ENCODE peak calls at places on chromosomes 12 and 14, in eight cellular contexts. One of them, this sample, is unnamed.

GRCh38 chr14:34750670-34751069 is 36.3 kb upstream of the CFL2 start:
- DNase-seq in dorsolateral prefrontal cortex: no peak
- DNase-seq in uterus: no peak
- DNase-seq in fibroblast of mammary gland: peak; percentile 70
- DNase-seq in HTR-8/SVneo: no peak
- DNase-seq in left ventricle myocardium superior: no peak
- DNase-seq in SK-N-DZ: no peak
- DNase-seq in spleen: no peak
- DNase-seq in this sample: no peak

GRCh38 chr12:68106160-68106559 is 53.4 kb downstream of the IFNG start:
- DNase-seq in fibroblast of mammary gland: peak; percentile 15
- DNase-seq in HTR-8/SVneo: peak; percentile 45
- DNase-seq in uterus: no peak
- DNase-seq in spleen: no peak
- DNase-seq in dorsolateral prefrontal cortex: no peak
- DNase-seq in left ventricle myocardium superior: no peak
- DNase-seq in SK-N-DZ: no peak
- DNase-seq in this sample: no peak

GRCh38 chr12:113735146-113735545 is 231.0 kb downstream of the RBM19 start:
- DNase-seq in spleen: no peak
- DNase-seq in left ventricle myocardium superior: no peak
- DNase-seq in fibroblast of mammary gland: no peak
- DNase-seq in SK-N-DZ: peak; percentile 20
- DNase-seq in dorsolateral prefrontal cortex: no peak
- DNase-seq in uterus: no peak
- DNase-seq in HTR-8/SVneo: no peak
- DNase-seq in this sample: no peak

GRCh38 chr12:25783566-25783965 is 174.9 kb upstream of the RASSF8 start:
- DNase-seq in fibroblast of mammary gland: no peak
- DNase-seq in uterus: no peak
- DNase-seq in spleen: no peak
- DNase-seq in left ventricle myocardium superior: no peak
- DNase-seq in dorsolateral prefrontal cortex: no peak
- DNase-seq in HTR-8/SVneo: no peak
- DNase-seq in SK-N-DZ: no peak
- DNase-seq in this sample: no peak

GRCh38 chr14:89265229-89265628 is 151.8 kb downstream of the FOXN3 start:
- DNase-seq in dorsolateral prefrontal cortex: no peak
- DNase-seq in left ventricle myocardium superior: no peak
- DNase-seq in fibroblast of mammary gland: no peak
- DNase-seq in HTR-8/SVneo: no peak
- DNase-seq in SK-N-DZ: no peak
- DNase-seq in spleen: no peak
- DNase-seq in uterus: no peak
- DNase-seq in this sample: no peak

GRCh38 chr12:112001555-112001954 is 11.4 kb downstream of the TMEM116 start:
- DNase-seq in uterus: no peak
- DNase-seq in SK-N-DZ: no peak
- DNase-seq in dorsolateral prefrontal cortex: no peak
- DNase-seq in HTR-8/SVneo: no peak
- DNase-seq in fibroblast of mammary gland: no peak
- DNase-seq in spleen: no peak
- DNase-seq in left ventricle myocardium superior: no peak
- DNase-seq in this sample: no peak

GRCh38 chr14:96205059-96205993 is 687 bp downstream of the BDKRB2 start:
- DNase-seq in SK-N-DZ: no peak
- DNase-seq in fibroblast of mammary gland: no peak
- DNase-seq in uterus: no peak
- DNase-seq in left ventricle myocardium superior: no peak
- DNase-seq in spleen: no peak
- DNase-seq in dorsolateral prefrontal cortex: no peak
- DNase-seq in HTR-8/SVneo: no peak
- DNase-seq in this sample: no peak

GRCh38 chr12:11738450-11738849 is 89.0 kb downstream of the ETV6 start:
- DNase-seq in left ventricle myocardium superior: no peak
- DNase-seq in SK-N-DZ: no peak
- DNase-seq in fibroblast of mammary gland: no peak
- DNase-seq in dorsolateral prefrontal cortex: no peak
- DNase-seq in uterus: no peak
- DNase-seq in HTR-8/SVneo: no peak
- DNase-seq in spleen: no peak
- DNase-seq in this sample: no peak

GRCh38 chr12:18141583-18141982 is 51.6 kb upstream of the RERGL start:
- DNase-seq in HTR-8/SVneo: no peak
- DNase-seq in uterus: no peak
- DNase-seq in dorsolateral prefrontal cortex: no peak
- DNase-seq in spleen: no peak
- DNase-seq in left ventricle myocardium superior: no peak
- DNase-seq in fibroblast of mammary gland: peak; percentile 77
- DNase-seq in SK-N-DZ: no peak
- DNase-seq in this sample: no peak

GRCh38 chr12:38392584-38393144 is 76.1 kb downstream of the ALG10B start:
- DNase-seq in uterus: no peak
- DNase-seq in spleen: no peak
- DNase-seq in fibroblast of mammary gland: peak; percentile 33
- DNase-seq in left ventricle myocardium superior: no peak
- DNase-seq in SK-N-DZ: no peak
- DNase-seq in dorsolateral prefrontal cortex: no peak
- DNase-seq in HTR-8/SVneo: no peak
- DNase-seq in this sample: no peak

GRCh38 chr14:94145902-94146527 is 16.6 kb upstream of the IFI27L2 start:
- DNase-seq in spleen: no peak
- DNase-seq in fibroblast of mammary gland: no peak
- DNase-seq in SK-N-DZ: no peak
- DNase-seq in left ventricle myocardium superior: no peak
- DNase-seq in dorsolateral prefrontal cortex: no peak
- DNase-seq in HTR-8/SVneo: no peak
- DNase-seq in uterus: no peak
- DNase-seq in this sample: no peak

GRCh38 chr12:24561882-24562760 is 386.8 kb downstream of the BCAT1 start:
- DNase-seq in spleen: peak; percentile 78
- DNase-seq in dorsolateral prefrontal cortex: no peak
- DNase-seq in SK-N-DZ: peak; percentile 72
- DNase-seq in HTR-8/SVneo: peak; percentile 36
- DNase-seq in uterus: peak; percentile 69
- DNase-seq in left ventricle myocardium superior: peak; percentile 77
- DNase-seq in fibroblast of mammary gland: peak; percentile 60
- DNase-seq in this sample: peak; percentile 83

GRCh38 chr14:89212386-89213235 is 204.4 kb downstream of the FOXN3 start:
- DNase-seq in left ventricle myocardium superior: no peak
- DNase-seq in uterus: no peak
- DNase-seq in SK-N-DZ: peak; percentile 62
- DNase-seq in dorsolateral prefrontal cortex: no peak
- DNase-seq in fibroblast of mammary gland: no peak
- DNase-seq in HTR-8/SVneo: no peak
- DNase-seq in spleen: no peak
- DNase-seq in this sample: no peak

GRCh38 chr14:101716077-101716950 is 45.2 kb upstream of the PPP2R5C start:
- DNase-seq in spleen: peak; percentile 68
- DNase-seq in fibroblast of mammary gland: no peak
- DNase-seq in left ventricle myocardium superior: no peak
- DNase-seq in dorsolateral prefrontal cortex: no peak
- DNase-seq in SK-N-DZ: no peak
- DNase-seq in uterus: no peak
- DNase-seq in HTR-8/SVneo: no peak
- DNase-seq in this sample: no peak

GRCh38 chr12:10362828-10363664 is 26.8 kb downstream of the KLRK1 start:
- DNase-seq in SK-N-DZ: no peak
- DNase-seq in spleen: no peak
- DNase-seq in uterus: no peak
- DNase-seq in fibroblast of mammary gland: no peak
- DNase-seq in left ventricle myocardium superior: no peak
- DNase-seq in dorsolateral prefrontal cortex: no peak
- DNase-seq in HTR-8/SVneo: no peak
- DNase-seq in this sample: no peak

GRCh38 chr12:49357099-49357678 is 10.1 kb upstream of the SPATS2 start:
- DNase-seq in uterus: no peak
- DNase-seq in spleen: no peak
- DNase-seq in fibroblast of mammary gland: peak; percentile 80
- DNase-seq in dorsolateral prefrontal cortex: no peak
- DNase-seq in left ventricle myocardium superior: no peak
- DNase-seq in HTR-8/SVneo: no peak
- DNase-seq in SK-N-DZ: no peak
- DNase-seq in this sample: no peak

GRCh38 chr14:64465208-64465821 is at the start of gene AKAP5:
- DNase-seq in dorsolateral prefrontal cortex: peak; percentile 59
- DNase-seq in uterus: peak; percentile 63
- DNase-seq in SK-N-DZ: peak; percentile 69
- DNase-seq in HTR-8/SVneo: peak; percentile 99
- DNase-seq in spleen: peak; percentile 88
- DNase-seq in left ventricle myocardium superior: peak; percentile 77
- DNase-seq in fibroblast of mammary gland: no peak
- DNase-seq in this sample: peak; percentile 77

GRCh38 chr12:78241472-78241871 is 410.8 kb downstream of the NAV3 start:
- DNase-seq in uterus: no peak
- DNase-seq in left ventricle myocardium superior: no peak
- DNase-seq in HTR-8/SVneo: no peak
- DNase-seq in SK-N-DZ: no peak
- DNase-seq in dorsolateral prefrontal cortex: no peak
- DNase-seq in fibroblast of mammary gland: no peak
- DNase-seq in spleen: no peak
- DNase-seq in this sample: no peak

GRCh38 chr14:39417014-39417413 is 15.2 kb downstream of the FBXO33 start:
- DNase-seq in spleen: no peak
- DNase-seq in fibroblast of mammary gland: peak; percentile 72
- DNase-seq in SK-N-DZ: no peak
- DNase-seq in uterus: no peak
- DNase-seq in dorsolateral prefrontal cortex: no peak
- DNase-seq in left ventricle myocardium superior: no peak
- DNase-seq in HTR-8/SVneo: no peak
- DNase-seq in this sample: no peak

GRCh38 chr12:122888232-122888752 is 7.6 kb downstream of the VPS37B start:
- DNase-seq in HTR-8/SVneo: no peak
- DNase-seq in uterus: no peak
- DNase-seq in spleen: no peak
- DNase-seq in dorsolateral prefrontal cortex: no peak
- DNase-seq in left ventricle myocardium superior: peak; percentile 62
- DNase-seq in fibroblast of mammary gland: peak; percentile 63
- DNase-seq in SK-N-DZ: no peak
- DNase-seq in this sample: no peak

GRCh38 chr12:78963439-78964222 is 99.1 kb downstream of the SYT1 start:
- DNase-seq in SK-N-DZ: no peak
- DNase-seq in spleen: no peak
- DNase-seq in uterus: no peak
- DNase-seq in dorsolateral prefrontal cortex: no peak
- DNase-seq in left ventricle myocardium superior: no peak
- DNase-seq in fibroblast of mammary gland: peak; percentile 26
- DNase-seq in HTR-8/SVneo: no peak
- DNase-seq in this sample: no peak

GRCh38 chr14:61246721-61247120 is 34.4 kb downstream of the TMEM30B start:
- DNase-seq in SK-N-DZ: no peak
- DNase-seq in left ventricle myocardium superior: no peak
- DNase-seq in spleen: no peak
- DNase-seq in fibroblast of mammary gland: no peak
- DNase-seq in HTR-8/SVneo: no peak
- DNase-seq in uterus: no peak
- DNase-seq in dorsolateral prefrontal cortex: no peak
- DNase-seq in this sample: no peak

GRCh38 chr12:45913631-45914030 is 76.7 kb downstream of the SCAF11 start:
- DNase-seq in fibroblast of mammary gland: no peak
- DNase-seq in dorsolateral prefrontal cortex: no peak
- DNase-seq in uterus: no peak
- DNase-seq in spleen: no peak
- DNase-seq in SK-N-DZ: no peak
- DNase-seq in left ventricle myocardium superior: no peak
- DNase-seq in HTR-8/SVneo: no peak
- DNase-seq in this sample: no peak

GRCh38 chr14:38078393-38078792 is 129.3 kb upstream of the SSTR1 start:
- DNase-seq in left ventricle myocardium superior: peak; percentile 23
- DNase-seq in HTR-8/SVneo: no peak
- DNase-seq in fibroblast of mammary gland: no peak
- DNase-seq in uterus: no peak
- DNase-seq in SK-N-DZ: no peak
- DNase-seq in spleen: peak; percentile 71
- DNase-seq in dorsolateral prefrontal cortex: no peak
- DNase-seq in this sample: peak; percentile 41

GRCh38 chr12:26867084-26867483 is 34.1 kb upstream of the ITPR2 start:
- DNase-seq in HTR-8/SVneo: no peak
- DNase-seq in dorsolateral prefrontal cortex: no peak
- DNase-seq in left ventricle myocardium superior: no peak
- DNase-seq in spleen: no peak
- DNase-seq in fibroblast of mammary gland: no peak
- DNase-seq in SK-N-DZ: no peak
- DNase-seq in uterus: no peak
- DNase-seq in this sample: no peak

GRCh38 chr12:76880156-76881023 is 1.6 kb upstream of the CSRP2 start:
- DNase-seq in left ventricle myocardium superior: no peak
- DNase-seq in uterus: no peak
- DNase-seq in dorsolateral prefrontal cortex: no peak
- DNase-seq in spleen: no peak
- DNase-seq in SK-N-DZ: no peak
- DNase-seq in HTR-8/SVneo: no peak
- DNase-seq in fibroblast of mammary gland: no peak
- DNase-seq in this sample: no peak

GRCh38 chr14:82999802-83000201 is 1466.1 kb upstream of the SEL1L start:
- DNase-seq in fibroblast of mammary gland: peak; percentile 4
- DNase-seq in HTR-8/SVneo: no peak
- DNase-seq in dorsolateral prefrontal cortex: no peak
- DNase-seq in uterus: no peak
- DNase-seq in spleen: no peak
- DNase-seq in left ventricle myocardium superior: no peak
- DNase-seq in SK-N-DZ: no peak
- DNase-seq in this sample: no peak

GRCh38 chr12:53287741-53288216 is 7.6 kb upstream of the PFDN5 start:
- DNase-seq in SK-N-DZ: peak; percentile 39
- DNase-seq in uterus: peak; percentile 72
- DNase-seq in HTR-8/SVneo: peak; percentile 59
- DNase-seq in fibroblast of mammary gland: peak; percentile 46
- DNase-seq in dorsolateral prefrontal cortex: peak; percentile 32
- DNase-seq in spleen: peak; percentile 91
- DNase-seq in left ventricle myocardium superior: peak; percentile 78
- DNase-seq in this sample: peak; percentile 73

GRCh38 chr12:95413576-95413975 is 60.4 kb upstream of the METAP2 start:
- DNase-seq in left ventricle myocardium superior: no peak
- DNase-seq in spleen: no peak
- DNase-seq in dorsolateral prefrontal cortex: no peak
- DNase-seq in HTR-8/SVneo: no peak
- DNase-seq in uterus: no peak
- DNase-seq in fibroblast of mammary gland: peak; percentile 43
- DNase-seq in SK-N-DZ: no peak
- DNase-seq in this sample: no peak

GRCh38 chr12:110253176-110253575 is 27.9 kb upstream of the ATP2A2 start:
- DNase-seq in left ventricle myocardium superior: peak; percentile 91
- DNase-seq in HTR-8/SVneo: no peak
- DNase-seq in uterus: peak; percentile 37
- DNase-seq in spleen: no peak
- DNase-seq in SK-N-DZ: no peak
- DNase-seq in dorsolateral prefrontal cortex: no peak
- DNase-seq in fibroblast of mammary gland: peak; percentile 64
- DNase-seq in this sample: peak; percentile 87

GRCh38 chr12:34345801-34346200 is 323.5 kb downstream of the ALG10 start:
- DNase-seq in uterus: no peak
- DNase-seq in spleen: no peak
- DNase-seq in dorsolateral prefrontal cortex: no peak
- DNase-seq in SK-N-DZ: no peak
- DNase-seq in HTR-8/SVneo: no peak
- DNase-seq in left ventricle myocardium superior: no peak
- DNase-seq in fibroblast of mammary gland: no peak
- DNase-seq in this sample: no peak

GRCh38 chr12:124698211-124698997 is 131.0 kb upstream of the NCOR2 start:
- DNase-seq in spleen: no peak
- DNase-seq in dorsolateral prefrontal cortex: no peak
- DNase-seq in uterus: no peak
- DNase-seq in left ventricle myocardium superior: peak; percentile 36
- DNase-seq in SK-N-DZ: no peak
- DNase-seq in HTR-8/SVneo: no peak
- DNase-seq in fibroblast of mammary gland: peak; percentile 44
- DNase-seq in this sample: no peak

GRCh38 chr12:50509009-50509663 is 4.4 kb downstream of the DIP2B start:
- DNase-seq in uterus: no peak
- DNase-seq in HTR-8/SVneo: no peak
- DNase-seq in SK-N-DZ: no peak
- DNase-seq in dorsolateral prefrontal cortex: no peak
- DNase-seq in fibroblast of mammary gland: no peak
- DNase-seq in spleen: no peak
- DNase-seq in left ventricle myocardium superior: no peak
- DNase-seq in this sample: no peak

GRCh38 chr14:100540141-100540925 is 46.9 kb downstream of the BEGAIN start:
- DNase-seq in uterus: peak; percentile 17
- DNase-seq in fibroblast of mammary gland: no peak
- DNase-seq in left ventricle myocardium superior: peak; percentile 28
- DNase-seq in spleen: peak; percentile 53
- DNase-seq in SK-N-DZ: peak; percentile 41
- DNase-seq in dorsolateral prefrontal cortex: no peak
- DNase-seq in HTR-8/SVneo: no peak
- DNase-seq in this sample: peak; percentile 28